ENCODE peak calls at places on chromosomes 7 and 10, in seven cellular contexts. K is HCT116, I is K562, N is HepG2, M is H1, D is GM12878, Y is SK-N-SH. U is an unnamed sample.

GRCh38 chr7:767941-768729 is 41.1 kb upstream of the PRKAR1B start:
- DNase-seq in Y (peak), K (no peak), N (no peak), D (no peak), M (no peak), I (no peak), U (peak)

GRCh38 chr10:124090630-124091209 is 2.7 kb downstream of the CHST15 start:
- DNase-seq in D (no peak), I (no peak), Y (no peak), K (no peak), N (peak), M (no peak), U (no peak)

GRCh38 chr7:120353171-120353570 is 80.2 kb downstream of the KCND2 start:
- DNase-seq in N (no peak), M (no peak), Y (no peak), K (no peak), I (no peak), D (no peak), U (no peak)

GRCh38 chr7:17339139-17339538 is 40.7 kb downstream of the AHR start:
- DNase-seq in K (no peak), Y (no peak), M (no peak), N (no peak), I (no peak), D (no peak), U (no peak)

GRCh38 chr7:24891173-24891787 is 88.7 kb downstream of the OSBPL3 start:
- DNase-seq in Y (no peak), K (no peak), I (no peak), M (no peak), D (no peak), N (no peak), U (no peak)

GRCh38 chr7:376306-376969 is 86.5 kb downstream of the FOXL3 start:
- DNase-seq in I (no peak), M (peak), D (no peak), Y (peak), K (no peak), N (no peak), U (no peak)

GRCh38 chr10:131586958-131587357 is 275.4 kb upstream of the TCERG1L start:
- DNase-seq in N (no peak), I (no peak), D (no peak), K (no peak), Y (no peak), M (no peak), U (no peak)

GRCh38 chr7:6160191-6160623 is 112.2 kb downstream of the CYTH3 start:
- DNase-seq in I (no peak), K (no peak), N (no peak), M (peak), Y (peak), D (no peak), U (peak)

GRCh38 chr7:26815452-26815851 is 48.9 kb downstream of the SKAP2 start:
- DNase-seq in M (no peak), Y (peak), K (no peak), D (no peak), N (no peak), I (no peak), U (no peak)

GRCh38 chr7:43572516-43573049 is 10.3 kb upstream of the STK17A start:
- DNase-seq in Y (no peak), D (no peak), K (peak), N (no peak), M (no peak), I (peak), U (no peak)

GRCh38 chr10:49109669-49110335 is 5.5 kb downstream of the VSTM4 start:
- DNase-seq in M (no peak), N (no peak), Y (peak), D (no peak), K (no peak), I (no peak), U (no peak)

GRCh38 chr7:98808751-98809460 is 60.9 kb downstream of the TMEM130 start:
- DNase-seq in Y (no peak), I (no peak), D (no peak), M (no peak), N (no peak), K (no peak), U (no peak)

GRCh38 chr7:22698762-22699161 is 28.2 kb upstream of the IL6 start:
- DNase-seq in D (no peak), Y (no peak), I (no peak), N (no peak), K (no peak), M (no peak), U (no peak)

GRCh38 chr7:33893377-33893776 is 12.0 kb upstream of the BMPER start:
- DNase-seq in I (no peak), Y (no peak), N (no peak), M (no peak), K (no peak), D (no peak), U (no peak)

GRCh38 chr7:29397398-29397797 is 166.2 kb upstream of the PRR15 start:
- DNase-seq in D (no peak), M (no peak), I (no peak), Y (no peak), K (no peak), N (no peak), U (no peak)

GRCh38 chr7:8442814-8443304 is 9.4 kb downstream of the NXPH1 start:
- DNase-seq in N (no peak), K (no peak), I (peak), M (peak), Y (no peak), D (no peak), U (peak)

GRCh38 chr7:150988230-150989226 is 2.3 kb upstream of the NOS3 start:
- DNase-seq in I (peak), M (peak), K (no peak), N (no peak), Y (peak), D (no peak), U (no peak)

GRCh38 chr7:7969306-7970112 is 913 bp downstream of the GLCCI1 start:
- DNase-seq in Y (no peak), I (peak), N (no peak), D (no peak), M (peak), K (no peak), U (peak)

GRCh38 chr7:99000196-99000903 is 122.0 kb downstream of the TRRAP start:
- DNase-seq in D (no peak), K (no peak), N (no peak), Y (no peak), M (no peak), I (no peak), U (no peak)

GRCh38 chr7:75776295-75776971 is 4.4 kb upstream of the CCL26 start:
- DNase-seq in M (no peak), K (no peak), Y (no peak), N (no peak), D (peak), I (no peak), U (no peak)

GRCh38 chr7:8258166-8258565 is 3.8 kb downstream of the ICA1 start:
- DNase-seq in Y (no peak), D (no peak), M (no peak), N (no peak), I (no peak), K (no peak), U (no peak)

GRCh38 chr10:22824520-22824919 is 103.3 kb upstream of the ARMC3 start:
- DNase-seq in N (no peak), K (peak), D (no peak), M (no peak), Y (no peak), I (no peak), U (no peak)

GRCh38 chr10:22824984-22825383 is 102.9 kb upstream of the ARMC3 start:
- DNase-seq in K (peak), D (no peak), N (peak), I (no peak), M (no peak), Y (no peak), U (no peak)

GRCh38 chr10:22821501-22821900 is 106.4 kb upstream of the ARMC3 start:
- DNase-seq in D (no peak), I (no peak), N (no peak), Y (no peak), K (no peak), M (no peak), U (no peak)

GRCh38 chr10:22823109-22823508 is 104.7 kb upstream of the ARMC3 start:
- DNase-seq in D (peak), Y (no peak), I (no peak), K (peak), N (peak), M (no peak), U (no peak)

DNA sequence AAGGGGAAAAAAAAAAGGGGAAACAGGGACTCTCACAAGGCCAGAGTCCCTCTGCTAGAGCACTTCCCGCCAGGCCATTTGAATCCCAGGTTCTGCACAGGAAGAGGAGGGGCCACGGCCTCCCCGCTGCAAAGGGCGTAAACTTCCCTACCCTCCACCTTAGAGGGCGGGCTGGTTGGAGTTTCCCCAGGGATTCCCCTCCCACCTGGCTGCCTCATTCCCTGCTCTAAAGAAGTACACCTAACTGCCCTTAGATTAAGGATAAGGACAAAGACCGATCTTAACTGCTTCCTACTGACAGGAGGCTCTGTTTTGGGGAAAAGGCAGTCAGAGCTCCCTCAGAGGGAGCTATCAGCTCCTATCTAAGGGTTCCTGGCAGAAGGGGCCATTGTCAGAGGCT is 102.0 kb upstream of the ARMC3 start:
- DNase-seq in M (no peak), Y (peak), K (peak), I (peak), D (no peak), N (no peak), U (no peak)
- TF ChIP-seq JUND in M (no peak), Y (no peak), K (no peak), I (no peak), D (no peak), N (no peak), U (no peak)

DNA sequence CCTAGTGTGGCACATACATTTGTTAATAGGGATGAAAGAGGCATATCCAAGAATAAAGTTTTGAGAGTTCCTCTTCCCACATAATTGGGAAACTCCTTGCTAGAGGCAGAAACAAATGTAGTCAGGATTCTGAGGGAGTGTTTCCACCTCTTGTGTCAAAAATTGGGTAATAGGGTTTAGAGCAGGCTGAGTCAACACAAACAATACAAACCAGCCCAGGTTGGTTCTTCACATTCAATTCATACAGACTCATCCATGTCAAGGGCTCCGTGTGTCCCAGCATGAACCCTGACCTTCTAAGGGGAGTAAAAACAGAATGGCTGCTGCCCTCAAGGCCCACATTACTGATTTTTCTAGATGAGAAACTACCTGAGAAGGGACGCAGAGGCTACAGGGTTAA is 75.3 kb downstream of the GLI3 start:
- DNase-seq in N (no peak), M (no peak), I (no peak), K (no peak), Y (no peak), D (no peak), U (peak)
- TF ChIP-seq JUND in N (no peak), M (no peak), I (no peak), K (no peak), Y (no peak), D (no peak), U (no peak)

GRCh38 chr7:96823274-96823673 is 113.6 kb upstream of the SEM1 start:
- DNase-seq in M (no peak), Y (no peak), D (no peak), I (no peak), N (no peak), K (no peak), U (no peak)
- TF ChIP-seq JUND in M (no peak), Y (peak), D (no peak), I (no peak), N (no peak), K (peak), U (no peak)

GRCh38 chr10:116815641-116816415 is 33.5 kb upstream of the ENO4 start:
- DNase-seq in I (no peak), M (no peak), N (no peak), K (no peak), Y (no peak), D (no peak), U (no peak)

GRCh38 chr10:116817178-116817577 is 32.1 kb upstream of the ENO4 start:
- DNase-seq in D (no peak), Y (no peak), K (no peak), N (no peak), M (no peak), I (no peak), U (no peak)

GRCh38 chr10:116819999-116820677 is 29.2 kb upstream of the ENO4 start:
- DNase-seq in N (no peak), K (no peak), M (no peak), D (no peak), I (no peak), Y (no peak), U (no peak)

DNA sequence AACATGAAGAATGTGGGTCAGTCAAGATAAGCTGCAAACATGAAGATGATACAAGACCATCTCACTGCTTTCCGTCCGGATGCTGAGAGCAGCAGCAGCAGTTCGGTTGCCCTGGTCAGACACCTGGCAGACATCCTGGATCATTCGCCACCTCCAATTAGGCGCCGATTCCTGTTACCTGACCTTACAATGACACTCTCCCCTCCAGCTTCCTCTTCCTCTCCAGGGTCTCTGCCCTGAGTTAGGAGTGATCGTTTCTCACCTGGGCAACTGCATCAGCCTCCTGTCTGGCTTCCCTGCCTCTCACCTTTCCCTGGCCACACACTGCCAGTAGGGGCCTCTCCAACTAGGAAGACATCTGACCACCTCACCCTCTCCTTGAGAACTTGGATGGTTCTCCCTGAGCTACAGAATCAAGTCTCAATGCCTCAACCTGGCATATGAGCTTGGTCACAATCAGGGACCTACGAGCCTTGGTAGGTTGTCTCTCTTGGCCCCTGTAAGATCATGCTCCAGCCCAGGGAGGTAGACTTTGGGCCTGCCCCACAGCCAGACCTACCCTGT is 31.4 kb upstream of the ENO4 start:
- DNase-seq in M (no peak), N (no peak), D (no peak), Y (no peak), K (no peak), I (no peak), U (no peak)
- TF ChIP-seq JUND in M (no peak), N (no peak), D (no peak), Y (no peak), K (no peak), I (no peak), U (no peak)